ENCODE peak calls at places on chromosomes 13 and 19, in four cellular contexts. U is left ventricle myocardium inferior; M is tibial nerve; J is CD4-positive, CD25-positive, alpha-beta regulatory T cell. C is an unnamed sample. For H3K9me3, the result is how much of the 10 kb centered on the place peaks cover.

GRCh38 chr19:5615756-5616327 is 6.7 kb downstream of the SAFB2 start:
- DNase-seq in J (no peak), M (no peak), U (no peak), C (no peak)

GRCh38 chr13:49418206-49418605 is 25.7 kb downstream of the CAB39L start:
- DNase-seq in J (no peak), M (no peak), U (no peak), C (no peak)

GRCh38 chr19:8569066-8569761 is 8.0 kb downstream of the MYO1F start:
- DNase-seq in J (peak), M (no peak), U (peak), C (peak)

GRCh38 chr19:5152767-5153532 is 184.0 kb downstream of the KDM4B start:
- DNase-seq in J (no peak), U (no peak), M (no peak), C (no peak)

GRCh38 chr19:9498183-9498902 is at the start of gene ZNF560:
- DNase-seq in U (no peak), M (no peak), J (no peak), C (no peak)

GRCh38 chr19:3336680-3337523 is 29.5 kb upstream of the NFIC start:
- DNase-seq in J (no peak), U (peak), M (peak), C (no peak)

GRCh38 chr13:100235311-100235901 is 146.5 kb downstream of the PCCA start:
- DNase-seq in J (no peak), U (no peak), M (no peak), C (no peak)

GRCh38 chr19:31127132-31127967 is 221.9 kb downstream of the TSHZ3 start:
- DNase-seq in M (no peak), J (no peak), U (no peak), C (no peak)

GRCh38 chr19:795691-796581 is 1.3 kb upstream of the PTBP1 start:
- DNase-seq in M (no peak), J (no peak), U (no peak), C (no peak)

GRCh38 chr19:2722541-2723344 is 1.6 kb upstream of the DIRAS1 start:
- DNase-seq in U (peak), M (no peak), J (no peak), C (no peak)

GRCh38 chr13:28641600-28641926 is 17.4 kb upstream of the POMP start:
- DNase-seq in J (no peak), U (no peak), M (no peak), C (no peak)

GRCh38 chr13:75485286-75486062 is 3.5 kb upstream of the TBC1D4 start:
- DNase-seq in U (no peak), J (no peak), M (no peak), C (no peak)

GRCh38 chr19:18225702-18226468 is at the start of gene PDE4C:
- DNase-seq in M (no peak), U (peak), J (no peak), C (no peak)

GRCh38 chr19:38449518-38449917 is 16.0 kb downstream of the RYR1 start:
- DNase-seq in M (no peak), U (no peak), J (no peak), C (no peak)

GRCh38 chr13:101258071-101258470 is 158.2 kb downstream of the NALCN start:
- DNase-seq in U (no peak), J (no peak), M (no peak), C (no peak)

GRCh38 chr13:107450931-107451330 is 764.4 kb downstream of the LIG4 start:
- DNase-seq in U (no peak), J (no peak), M (no peak), C (no peak)

GRCh38 chr13:20489185-20489820 is 36.4 kb downstream of the CRYL1 start:
- DNase-seq in J (peak), M (no peak), U (no peak), C (no peak)

GRCh38 chr19:44232867-44233266 is 20.5 kb downstream of the ZNF227 start:
- DNase-seq in M (no peak), U (no peak), J (no peak), C (no peak)

GRCh38 chr13:35107535-35107934 is 165.5 kb downstream of the NBEA start:
- DNase-seq in M (no peak), U (no peak), J (no peak), C (no peak)

GRCh38 chr13:67147257-67148218 is 82.6 kb downstream of the PCDH9 start:
- DNase-seq in M (no peak), J (no peak), U (no peak), C (no peak)

GRCh38 chr19:15721208-15721607 is 6.6 kb upstream of the OR10H2 start:
- DNase-seq in J (no peak), M (no peak), U (no peak), C (no peak)

GRCh38 chr19:15727724-15728123 is at the start of gene OR10H2:
- DNase-seq in U (no peak), J (no peak), M (no peak), C (no peak)

GRCh38 chr19:15717781-15718180 is 10.0 kb upstream of the OR10H2 start:
- DNase-seq in M (no peak), U (no peak), J (no peak), C (no peak)

DNA sequence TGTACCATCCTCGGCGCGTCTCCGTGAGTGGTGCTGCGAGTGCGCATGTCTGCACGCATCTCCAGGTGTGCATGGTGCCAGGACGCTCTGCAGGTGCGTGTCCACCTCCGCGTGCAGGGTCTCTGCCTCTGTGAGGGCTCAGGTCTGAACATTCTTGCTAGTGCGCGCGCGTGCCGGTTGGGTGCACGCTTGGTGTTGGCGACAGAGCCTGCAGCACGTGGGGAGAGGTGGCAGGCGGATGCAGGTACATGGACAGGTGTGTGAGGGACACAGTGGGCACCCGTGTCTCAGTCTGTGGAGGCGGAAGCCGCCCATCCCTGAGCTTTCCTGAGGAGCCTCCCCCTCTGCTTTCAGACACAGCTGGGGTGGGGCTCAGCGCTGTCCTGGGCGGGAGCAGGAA is 4.9 kb upstream of the OR10H2 start:
- DNase-seq in U (no peak), M (no peak), J (no peak), C (no peak)
- H3K9me3 ChIP-seq in U (under half), M (under half), J (under half), C (under half)

GRCh38 chr19:57118848-57119247 is 937 bp upstream of the USP29 start:
- DNase-seq in M (no peak), J (no peak), U (no peak), C (no peak)
- H3K9me3 ChIP-seq in M (under half), J (under half), U (half or more), C (under half)

GRCh38 chr19:34757441-34757840 is 15.6 kb downstream of the ZNF599 start:
- DNase-seq in U (no peak), J (no peak), M (no peak), C (no peak)
- H3K9me3 ChIP-seq in U (half or more), J (half or more), M (half or more), C (under half)

GRCh38 chr19:58097349-58097748 is 682 bp downstream of the ZSCAN18 start:
- DNase-seq in U (no peak), M (no peak), J (no peak), C (no peak)
- H3K9me3 ChIP-seq in U (half or more), M (half or more), J (half or more), C (under half)

GRCh38 chr19:20479483-20479882 is 86.1 kb downstream of the ZNF737 start:
- DNase-seq in J (no peak), U (no peak), M (no peak), C (no peak)
- H3K9me3 ChIP-seq in J (under half), U (under half), M (under half), C (under half)

GRCh38 chr19:20860339-20860738 is 62.7 kb upstream of the ZNF85 start:
- DNase-seq in U (no peak), J (no peak), M (no peak), C (no peak)
- H3K9me3 ChIP-seq in U (half or more), J (under half), M (half or more), C (under half)

GRCh38 chr19:52066258-52066866 is 17.7 kb upstream of the ZNF432 start:
- DNase-seq in M (no peak), U (no peak), J (no peak), C (no peak)
- H3K9me3 ChIP-seq in M (half or more), U (half or more), J (half or more), C (half or more)

DNA sequence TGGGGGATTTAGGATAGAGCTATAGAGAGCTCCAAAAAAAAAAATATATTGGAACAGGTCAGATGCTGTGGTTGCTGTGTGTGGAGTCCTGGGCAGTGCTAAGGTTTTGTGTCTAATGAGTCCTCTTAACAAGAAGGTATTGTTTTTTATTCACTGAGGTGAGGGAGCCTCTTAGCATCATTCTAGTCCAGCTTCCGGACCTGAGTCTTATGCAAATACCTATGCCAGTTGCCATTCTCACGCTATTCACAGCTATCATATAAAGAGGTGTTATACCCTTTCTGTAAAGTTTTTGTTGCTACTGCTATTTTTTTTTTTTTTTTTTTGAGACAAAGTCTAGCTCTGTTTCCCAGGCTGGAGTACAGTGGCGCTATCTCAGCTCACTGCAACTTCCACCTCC is 1.4 kb downstream of the NLRP2 start:
- DNase-seq in J (no peak), M (no peak), U (no peak), C (no peak)
- H3K9me3 ChIP-seq in J (under half), M (under half), U (under half), C (under half)

GRCh38 chr19:51689751-51690358 is 3.3 kb upstream of the SPACA6 start:
- DNase-seq in M (no peak), J (no peak), U (peak), C (no peak)

GRCh38 chr19:51687791-51688664 is 5.1 kb upstream of the SPACA6 start:
- DNase-seq in M (peak), J (no peak), U (peak), C (no peak)

GRCh38 chr19:51690359-51691121 is 2.6 kb upstream of the SPACA6 start:
- DNase-seq in U (peak), M (no peak), J (peak), C (peak)

GRCh38 chr19:51688665-51689571 is 4.2 kb upstream of the SPACA6 start:
- DNase-seq in J (no peak), U (peak), M (peak), C (no peak)

GRCh38 chr19:51686171-51686570 is 7.0 kb upstream of the SPACA6 start:
- DNase-seq in M (no peak), U (no peak), J (no peak), C (no peak)
- H3K9me3 ChIP-seq in M (under half), U (under half), J (under half), C (under half)

DNA sequence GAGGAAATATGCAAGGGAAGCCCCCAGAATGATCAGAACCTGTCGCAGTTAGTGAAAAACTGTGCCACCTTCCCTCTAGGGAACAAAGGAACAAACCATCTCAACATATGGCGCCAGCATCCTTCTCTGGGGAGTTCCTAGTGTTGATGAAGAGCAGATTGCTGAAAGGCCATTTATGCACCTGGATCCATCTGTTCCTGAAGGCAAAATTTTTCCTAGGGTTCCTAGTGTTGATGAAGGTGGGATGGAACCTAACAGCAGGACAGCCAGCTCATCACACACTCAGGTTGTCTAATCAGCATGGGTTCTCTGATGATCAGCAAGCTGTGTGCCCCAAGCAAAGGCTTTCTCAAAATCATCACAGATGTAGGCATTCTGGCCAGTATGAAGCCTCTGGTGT is 32.6 kb downstream of the ZNF473 start:
- DNase-seq in J (no peak), M (no peak), U (no peak), C (no peak)
- H3K9me3 ChIP-seq in J (under half), M (half or more), U (half or more), C (under half)

C was measured in T-helper 17 cell.